ENCODE peak calls at places on chromosomes 13 and 19, in eight cellular contexts. Z, F, S, N, R, O, E and K are unnamed samples.

GRCh38 chr13:113273856-113274590 is 23.0 kb upstream of the LAMP1 start:
- DNase-seq in Z (no peak), F (no peak), S (no peak), N (peak; percentile 25), R (no peak), O (no peak), E (peak; percentile 71), K (no peak)

GRCh38 chr13:28344163-28344562 is 150.8 kb downstream of the FLT1 start:
- DNase-seq in Z (no peak), F (no peak), S (no peak), N (no peak), R (no peak), O (no peak), E (no peak), K (no peak)

GRCh38 chr13:61183670-61184069 is 232.0 kb downstream of the PCDH20 start:
- DNase-seq in Z (no peak), F (no peak), S (no peak), N (no peak), R (no peak), O (no peak), E (no peak), K (no peak)

GRCh38 chr13:44086389-44086788 is 206.7 kb downstream of the LACC1 start:
- DNase-seq in Z (no peak), F (no peak), S (no peak), N (no peak), R (no peak), O (no peak), E (no peak), K (no peak)

GRCh38 chr19:845707-846481 is 5.1 kb downstream of the PRTN3 start:
- DNase-seq in Z (no peak), F (no peak), S (no peak), N (no peak), R (no peak), O (no peak), E (no peak), K (no peak)

GRCh38 chr19:1400281-1401137 is 833 bp downstream of the GAMT start:
- DNase-seq in Z (peak; percentile 32), F (no peak), S (peak; percentile 71), N (no peak), R (peak; percentile 29), O (no peak), E (peak; percentile 24), K (no peak)

GRCh38 chr13:114185182-114185971 is 6.3 kb downstream of the CFAP97D2 start:
- DNase-seq in Z (no peak), F (no peak), S (no peak), N (no peak), R (no peak), O (no peak), E (no peak), K (no peak)

GRCh38 chr19:11598103-11598483 is 810 bp downstream of the ZNF627 start:
- DNase-seq in Z (no peak), F (no peak), S (no peak), N (no peak), R (no peak), O (no peak), E (no peak), K (no peak)

GRCh38 chr19:39297931-39298634 is 1.9 kb downstream of the IFNL1 start:
- DNase-seq in Z (no peak), F (no peak), S (no peak), N (no peak), R (no peak), O (peak; percentile 53), E (no peak), K (no peak)

GRCh38 chr19:28374971-28375370 is 838.0 kb downstream of the UQCRFS1 start:
- DNase-seq in Z (no peak), F (no peak), S (no peak), N (no peak), R (no peak), O (no peak), E (no peak), K (no peak)

GRCh38 chr19:15469513-15470297 is 5.4 kb upstream of the RASAL3 start:
- DNase-seq in Z (no peak), F (no peak), S (no peak), N (no peak), R (no peak), O (peak; percentile 52), E (no peak), K (no peak)

GRCh38 chr19:19474950-19475781 is 40.2 kb downstream of the TSSK6 start:
- DNase-seq in Z (no peak), F (no peak), S (no peak), N (no peak), R (no peak), O (no peak), E (peak; percentile 83), K (no peak)

GRCh38 chr19:10501971-10502523 is 1.1 kb downstream of the KEAP1 start:
- DNase-seq in Z (peak; percentile 39), F (peak; percentile 69), S (peak; percentile 85), N (peak; percentile 22), R (peak; percentile 75), O (peak; percentile 70), E (peak; percentile 40), K (peak; percentile 55)

GRCh38 chr13:22265563-22265962 is 594.7 kb downstream of the FGF9 start:
- DNase-seq in Z (no peak), F (no peak), S (no peak), N (no peak), R (no peak), O (no peak), E (no peak), K (no peak)

GRCh38 chr13:75181906-75182305 is 300.1 kb downstream of the TBC1D4 start:
- DNase-seq in Z (no peak), F (no peak), S (no peak), N (no peak), R (no peak), O (no peak), E (peak; percentile 65), K (no peak)

GRCh38 chr19:15296353-15296752 is 36.0 kb downstream of the BRD4 start:
- DNase-seq in Z (no peak), F (no peak), S (no peak), N (no peak), R (no peak), O (no peak), E (no peak), K (no peak)

GRCh38 chr19:29013325-29013724 is 199.6 kb downstream of the UQCRFS1 start:
- DNase-seq in Z (no peak), F (no peak), S (no peak), N (no peak), R (no peak), O (no peak), E (no peak), K (no peak)

GRCh38 chr13:24512208-24513068 is at the start of gene PARP4:
- DNase-seq in Z (peak; percentile 22), F (peak; percentile 41), S (peak; percentile 88), N (peak; percentile 77), R (peak; percentile 58), O (peak; percentile 73), E (peak; percentile 78), K (peak; percentile 38)

GRCh38 chr13:25232937-25233515 is 54.3 kb downstream of the MTMR6 start:
- DNase-seq in Z (no peak), F (no peak), S (no peak), N (peak; percentile 32), R (no peak), O (no peak), E (peak; percentile 64), K (no peak)

GRCh38 chr19:56973713-56974553 is 133.4 kb upstream of the PEG3 start:
- DNase-seq in Z (no peak), F (no peak), S (peak; percentile 17), N (no peak), R (no peak), O (no peak), E (peak; percentile 32), K (no peak)

GRCh38 chr19:4295972-4296771 is 6.0 kb downstream of the TMIGD2 start:
- DNase-seq in Z (peak; percentile 97), F (peak; percentile 31), S (peak; percentile 84), N (no peak), R (peak; percentile 76), O (no peak), E (no peak), K (no peak)

GRCh38 chr13:107234315-107234714 is 666.4 kb upstream of the ARGLU1 start:
- DNase-seq in Z (no peak), F (no peak), S (peak; percentile 35), N (no peak), R (no peak), O (no peak), E (no peak), K (no peak)

GRCh38 chr19:58519355-58520256 is at the start of gene ZBTB45:
- DNase-seq in Z (peak; percentile 96), F (peak; percentile 81), S (peak; percentile 93), N (peak; percentile 93), R (peak; percentile 90), O (peak; percentile 95), E (peak; percentile 91), K (no peak)

GRCh38 chr13:112859817-112860190 is 109.2 kb upstream of the MCF2L start:
- DNase-seq in Z (no peak), F (no peak), S (no peak), N (peak; percentile 69), R (no peak), O (no peak), E (no peak), K (no peak)

GRCh38 chr19:49954092-49954825 is 6.7 kb downstream of the SIGLEC11 start:
- DNase-seq in Z (no peak), F (no peak), S (no peak), N (peak; percentile 22), R (no peak), O (no peak), E (no peak), K (no peak)

GRCh38 chr19:48558018-48558684 is 6.2 kb downstream of the SULT2B1 start:
- DNase-seq in Z (no peak), F (no peak), S (no peak), N (no peak), R (no peak), O (no peak), E (peak; percentile 98), K (no peak)

GRCh38 chr19:38831142-38831605 is 420 bp downstream of the ECH1 start:
- DNase-seq in Z (no peak), F (peak; percentile 43), S (peak; percentile 61), N (no peak), R (no peak), O (peak; percentile 50), E (peak; percentile 100), K (no peak)

GRCh38 chr13:42876810-42877550 is 95.6 kb downstream of the FAM216B start:
- DNase-seq in Z (no peak), F (no peak), S (no peak), N (no peak), R (no peak), O (no peak), E (peak; percentile 63), K (no peak)

GRCh38 chr13:97485328-97485727 is 51.4 kb downstream of the RAP2A start:
- DNase-seq in Z (no peak), F (no peak), S (no peak), N (no peak), R (no peak), O (no peak), E (no peak), K (no peak)